ENCODE peak calls at places on chromosomes 5 and 9, in four cellular contexts. A is effector CD4-positive, alpha-beta T cell; C is CD8-positive, alpha-beta memory T cell; X is CD4-positive, CD25-positive, alpha-beta regulatory T cell. R is an unnamed sample.

GRCh38 chr5:52870448-52870847 is 82.7 kb downstream of the ITGA1 start:
- DNase-seq in C (no peak), X (no peak), A (no peak), R (no peak)

GRCh38 chr9:129673602-129674001 is 8.2 kb downstream of the PRRX2 start:
- DNase-seq in X (no peak), C (no peak), A (no peak), R (no peak)

GRCh38 chr9:27572036-27572435 is 1.2 kb downstream of the C9orf72 start:
- DNase-seq in A (no peak), C (no peak), X (no peak), R (no peak)

GRCh38 chr9:93252781-93253530 is 69.0 kb downstream of the WNK2 start:
- DNase-seq in X (no peak), C (no peak), A (no peak), R (no peak)

GRCh38 chr5:30324083-30324482 is 869.4 kb upstream of the CDH6 start:
- DNase-seq in A (no peak), C (no peak), X (no peak), R (no peak)

GRCh38 chr5:137341831-137342230 is 157.3 kb downstream of the SPOCK1 start:
- DNase-seq in X (no peak), A (no peak), C (no peak), R (no peak)

GRCh38 chr9:129351058-129351641 is 173.1 kb upstream of the IER5L start:
- DNase-seq in C (no peak), X (no peak), A (no peak), R (no peak)

GRCh38 chr5:10145922-10146321 is 103.8 kb downstream of the ATPSCKMT start:
- DNase-seq in X (peak), A (no peak), C (no peak), R (no peak)

R was measured in SJSA1.